ENCODE peak calls at places on chromosome 6, in nine cellular contexts. J, L, H, Y, T, O, U, Q and N are unnamed samples. For H3K36me3, the result is how much of the 10 kb centered on the place peaks cover.

GRCh38 chr6:551405-551804 is 105.5 kb downstream of the HUS1B start:
- DNase-seq in U (peak), T (no peak), H (no peak), J (peak), L (peak), O (no peak), Y (no peak), Q (peak), N (no peak)

GRCh38 chr6:19731286-19731685 is 105.9 kb upstream of the ID4 start:
- DNase-seq in O (no peak), H (no peak), U (no peak), Q (no peak), T (no peak), J (peak), Y (no peak), L (no peak), N (no peak)

GRCh38 chr6:105345506-105345905 is 57.4 kb downstream of the PREP start:
- DNase-seq in T (no peak), J (no peak), L (no peak), O (no peak), Q (no peak), U (no peak), Y (no peak), H (no peak), N (no peak)

GRCh38 chr6:135922170-135922569 is 70.7 kb downstream of the PDE7B start:
- DNase-seq in Q (peak), L (no peak), U (no peak), Y (peak), J (peak), H (no peak), O (no peak), T (no peak), N (no peak)

GRCh38 chr6:77313595-77313994 is 149.7 kb downstream of the HTR1B start:
- DNase-seq in H (no peak), O (no peak), Q (no peak), L (no peak), J (no peak), T (no peak), Y (no peak), U (no peak), N (no peak)

GRCh38 chr6:30691208-30691872 is 556 bp upstream of the NRM start:
- DNase-seq in T (no peak), Q (peak), O (no peak), Y (peak), U (no peak), J (no peak), H (no peak), L (no peak), N (no peak)

GRCh38 chr6:126804255-126805064 is 314.0 kb upstream of the RSPO3 start:
- DNase-seq in H (no peak), J (peak), Y (no peak), T (no peak), U (peak), Q (peak), L (peak), O (no peak), N (peak)

GRCh38 chr6:83309344-83309743 is 116.2 kb downstream of the RWDD2A start:
- DNase-seq in O (no peak), H (no peak), J (peak), U (no peak), Y (no peak), Q (no peak), L (no peak), T (no peak), N (no peak)

GRCh38 chr6:150177260-150178246 is 34.7 kb downstream of the PPP1R14C start:
- DNase-seq in U (no peak), H (no peak), Y (no peak), J (no peak), Q (peak), T (peak), O (peak), L (no peak), N (no peak)

GRCh38 chr6:5126214-5126613 is 41.1 kb downstream of the PPP1R3G start:
- DNase-seq in U (no peak), Q (peak), O (no peak), T (no peak), J (peak), Y (no peak), L (no peak), H (no peak), N (no peak)

GRCh38 chr6:95768539-95768938 is 191.2 kb downstream of the MANEA start:
- DNase-seq in O (no peak), L (no peak), U (peak), J (no peak), T (peak), Y (no peak), Q (peak), H (no peak), N (no peak)

GRCh38 chr6:108735310-108735990 is 112.8 kb upstream of the ARMC2 start:
- DNase-seq in L (no peak), H (no peak), T (no peak), U (no peak), J (no peak), Y (no peak), O (no peak), Q (no peak), N (no peak)

GRCh38 chr6:140311146-140311545 is 936.7 kb upstream of the CITED2 start:
- DNase-seq in Q (no peak), H (no peak), J (no peak), O (no peak), T (no peak), Y (no peak), L (no peak), U (no peak), N (no peak)

GRCh38 chr6:117481278-117481925 is 1.1 kb upstream of the DCBLD1 start:
- DNase-seq in O (no peak), T (peak), Y (peak), J (no peak), Q (peak), H (peak), L (no peak), U (no peak), N (peak)

GRCh38 chr6:56314683-56315523 is 67.5 kb upstream of the COL21A1 start:
- DNase-seq in J (peak), H (no peak), Q (peak), L (peak), Y (no peak), O (no peak), T (no peak), U (peak), N (no peak)

GRCh38 chr6:159899994-159900745 is 9.4 kb downstream of the MAS1 start:
- DNase-seq in J (peak), U (no peak), Y (no peak), Q (no peak), H (no peak), T (no peak), O (no peak), L (no peak), N (no peak)

GRCh38 chr6:132687306-132687705 is 26.5 kb downstream of the VNN1 start:
- DNase-seq in Q (no peak), T (no peak), Y (no peak), J (peak), U (no peak), H (no peak), O (no peak), L (no peak), N (no peak)

GRCh38 chr6:137744877-137745276 is 122.2 kb upstream of the TNFAIP3 start:
- DNase-seq in L (no peak), J (no peak), Y (no peak), U (no peak), O (no peak), H (no peak), Q (no peak), T (no peak), N (no peak)

GRCh38 chr6:137743493-137743892 is 123.6 kb upstream of the TNFAIP3 start:
- DNase-seq in Q (no peak), H (no peak), U (no peak), J (no peak), Y (no peak), T (no peak), L (no peak), O (no peak), N (no peak)

GRCh38 chr6:137745321-137745720 is 121.7 kb upstream of the TNFAIP3 start:
- DNase-seq in J (no peak), T (no peak), L (no peak), H (no peak), O (no peak), Y (no peak), U (no peak), Q (no peak), N (no peak)

GRCh38 chr6:137749595-137750215 is 117.4 kb upstream of the TNFAIP3 start:
- DNase-seq in O (no peak), L (no peak), J (peak), Y (no peak), H (no peak), T (no peak), Q (no peak), U (no peak), N (no peak)

DNA sequence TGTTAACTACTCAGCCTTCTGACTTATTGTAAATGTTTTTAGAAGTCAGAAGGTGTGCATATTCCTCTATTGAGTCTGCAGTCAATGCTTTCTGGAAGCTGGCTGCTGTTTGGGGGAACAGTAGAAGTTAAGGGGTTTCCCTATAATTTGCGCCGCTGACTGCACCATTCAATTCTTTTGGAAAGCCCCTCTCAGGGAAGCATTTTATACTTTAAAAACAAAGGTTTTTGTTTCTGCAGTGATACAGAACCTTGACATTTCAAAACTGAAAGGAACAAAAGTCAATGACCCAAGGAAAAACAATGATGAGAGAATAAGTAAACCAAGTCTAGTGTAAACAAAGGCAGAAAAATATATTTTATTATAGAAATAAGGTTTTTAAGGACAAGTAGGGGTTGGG is 120.8 kb upstream of the TNFAIP3 start:
- DNase-seq in Y (no peak), Q (no peak), O (no peak), L (no peak), J (no peak), T (no peak), H (no peak), U (no peak), N (no peak)
- H3K27ac ChIP-seq in Y (no peak), Q (no peak), O (no peak), L (no peak), J (no peak), T (no peak), H (no peak), U (no peak), N (no peak)

DNA sequence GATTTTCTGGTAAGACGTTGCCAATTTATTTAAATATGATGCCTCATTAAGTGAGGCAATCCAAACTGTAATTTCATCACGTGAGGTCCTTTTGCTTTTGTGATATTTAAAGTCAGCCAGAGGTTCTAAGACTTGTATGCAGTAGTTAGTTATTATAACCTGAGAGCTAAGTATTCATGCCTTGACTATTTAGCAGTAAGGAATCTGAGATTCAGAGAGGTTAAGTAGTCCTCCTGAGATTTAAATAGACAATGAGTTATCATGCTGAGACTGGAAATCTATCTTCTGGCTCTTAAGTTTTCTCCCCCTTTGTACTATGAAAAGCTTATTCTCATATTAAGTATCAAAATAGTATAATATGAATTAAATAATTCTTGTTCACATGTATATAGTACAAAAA is 158.0 kb downstream of the UTRN start:
- DNase-seq in U (no peak), O (no peak), Y (no peak), T (no peak), L (no peak), J (no peak), Q (no peak), H (no peak), N (no peak)
- H3K36me3 ChIP-seq in U (under half), O (half or more), Y (half or more), T (under half), L (under half), J (half or more), Q (under half), H (half or more), N (half or more)

GRCh38 chr6:28566527-28567252 is 41.0 kb downstream of the GPX5 start:
- DNase-seq in O (no peak), Q (no peak), Y (no peak), H (no peak), T (no peak), U (no peak), L (no peak), J (no peak), N (no peak)

GRCh38 chr6:28565823-28566526 is 40.3 kb downstream of the GPX5 start:
- DNase-seq in L (no peak), T (no peak), Y (no peak), O (no peak), J (no peak), H (no peak), U (no peak), Q (no peak), N (no peak)

GRCh38 chr6:28568515-28569108 is 42.9 kb downstream of the GPX5 start:
- DNase-seq in T (no peak), O (no peak), Y (no peak), U (no peak), Q (no peak), H (no peak), L (no peak), J (no peak), N (no peak)

GRCh38 chr6:28567506-28567905 is 41.8 kb downstream of the GPX5 start:
- DNase-seq in H (no peak), Q (no peak), Y (no peak), O (no peak), L (no peak), J (no peak), U (no peak), T (no peak), N (no peak)

DNA sequence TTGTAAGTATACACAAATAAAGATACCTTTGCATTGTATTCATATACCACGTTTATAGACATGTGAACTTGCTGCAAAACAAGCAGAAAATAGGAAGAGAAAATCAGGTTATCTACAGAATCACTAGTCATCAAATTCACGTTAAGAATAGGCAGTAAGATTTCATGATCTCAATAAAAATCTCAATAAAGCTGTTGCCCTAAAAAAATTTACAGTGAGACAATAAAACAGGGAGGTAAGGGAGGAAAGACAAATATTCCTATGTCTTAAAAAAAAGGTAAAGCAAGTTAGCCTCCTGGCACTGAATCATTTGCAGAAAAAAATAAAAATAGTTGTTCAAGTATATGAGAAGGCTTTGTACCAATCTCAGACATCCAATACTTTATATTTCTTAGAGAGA is 44.1 kb downstream of the GPX5 start:
- DNase-seq in Q (no peak), U (no peak), H (no peak), L (no peak), Y (no peak), J (no peak), O (no peak), T (no peak), N (no peak)
- H3K27ac ChIP-seq in Q (no peak), U (no peak), H (no peak), L (no peak), Y (no peak), J (no peak), O (no peak), T (no peak), N (no peak)

DNA sequence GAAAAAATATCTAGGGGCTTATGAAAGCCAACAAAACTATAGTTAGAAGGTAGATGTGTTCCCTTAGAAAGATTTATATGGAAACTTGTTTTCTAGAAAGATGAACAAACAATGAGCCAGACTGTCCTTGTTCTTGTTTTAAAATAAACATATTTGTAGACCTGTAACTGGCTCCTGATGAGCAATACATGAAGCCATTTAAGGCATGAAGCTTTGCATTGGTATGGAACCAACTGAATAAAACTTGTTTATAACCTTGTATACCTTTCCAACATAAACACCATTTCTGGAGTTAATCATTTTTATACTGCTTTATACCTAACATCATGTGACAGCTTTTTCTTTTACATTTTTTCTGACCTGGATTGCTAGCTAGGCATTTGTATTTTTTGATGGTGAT is 247.8 kb downstream of the PRL start:
- DNase-seq in O (no peak), T (no peak), Q (no peak), H (no peak), L (no peak), U (no peak), J (no peak), Y (no peak), N (no peak)
- H3K36me3 ChIP-seq in O (under half), T (under half), Q (under half), H (under half), L (under half), U (under half), J (under half), Y (under half), N (under half)

DNA sequence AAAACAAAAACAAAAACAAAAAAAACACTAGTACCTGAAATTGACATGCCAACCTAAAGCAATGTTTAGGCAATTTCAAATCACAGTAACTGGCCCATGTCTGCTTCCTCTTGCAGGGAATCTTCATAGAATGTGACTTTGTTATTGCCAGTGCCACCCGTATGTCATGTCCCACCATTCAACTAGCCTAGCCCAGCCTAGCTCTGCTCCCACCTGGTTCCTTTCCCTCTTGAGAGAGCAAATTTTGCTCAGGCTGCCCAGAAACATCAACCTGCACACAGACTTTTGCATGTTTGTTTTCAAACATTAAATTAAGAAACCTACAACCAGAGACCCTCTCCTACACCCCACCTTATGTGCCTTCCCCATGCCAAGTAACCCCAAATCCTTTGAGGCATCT is 124.8 kb upstream of the SLC2A12 start:
- DNase-seq in Q (no peak), J (no peak), O (no peak), Y (no peak), L (no peak), T (no peak), U (no peak), H (no peak), N (no peak)
- H3K27ac ChIP-seq in Q (no peak), J (no peak), O (peak), Y (peak), L (no peak), T (peak), U (no peak), H (peak), N (peak)

DNA sequence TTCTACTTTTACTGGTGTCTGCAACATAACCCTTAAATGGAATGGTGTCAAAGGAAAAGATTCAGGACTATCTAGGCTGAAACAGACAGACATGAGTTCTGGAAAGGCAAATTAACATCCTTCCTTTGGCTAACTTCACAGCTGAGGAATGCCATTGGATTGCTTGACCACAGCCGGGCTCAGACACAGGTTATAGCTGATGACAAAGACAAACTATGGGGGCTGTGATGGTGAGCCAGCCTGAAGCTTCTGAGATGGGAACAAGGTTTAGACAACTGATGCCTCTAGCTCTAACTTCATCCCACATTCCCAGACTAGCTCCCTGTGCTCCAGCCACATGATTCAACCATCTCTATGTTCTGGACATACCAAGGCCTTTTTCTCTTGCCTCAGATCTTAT is 15.3 kb downstream of the POLR1C start:
- DNase-seq in H (no peak), J (no peak), Q (no peak), O (no peak), T (no peak), L (no peak), U (no peak), Y (no peak), N (no peak)
- H3K36me3 ChIP-seq in H (under half), J (under half), Q (under half), O (half or more), T (under half), L (half or more), U (under half), Y (half or more), N (half or more)

GRCh38 chr6:52921743-52922142 is 12.2 kb upstream of the GSTA3 start:
- DNase-seq in J (no peak), L (no peak), Q (no peak), T (no peak), U (no peak), Y (no peak), O (no peak), H (no peak), N (no peak)

GRCh38 chr6:52925919-52926792 is 16.7 kb upstream of the GSTA3 start:
- DNase-seq in T (no peak), Q (no peak), O (no peak), Y (no peak), J (no peak), L (no peak), H (no peak), U (no peak), N (no peak)

GRCh38 chr6:52925042-52925441 is 15.5 kb upstream of the GSTA3 start:
- DNase-seq in Y (no peak), O (no peak), H (no peak), U (no peak), Q (no peak), T (no peak), L (no peak), J (no peak), N (no peak)

GRCh38 chr6:52922161-52922560 is 12.7 kb upstream of the GSTA3 start:
- DNase-seq in L (no peak), H (no peak), T (no peak), J (no peak), O (no peak), Y (no peak), U (no peak), Q (no peak), N (no peak)
- H3K27ac ChIP-seq in L (no peak), H (no peak), T (no peak), J (no peak), O (no peak), Y (no peak), U (no peak), Q (peak), N (no peak)

GRCh38 chr6:4059115-4059777 is 19.7 kb downstream of the FAM217A start:
- DNase-seq in L (no peak), Q (peak), U (no peak), T (no peak), J (peak), O (no peak), H (peak), Y (no peak), N (peak)
- H3K36me3 ChIP-seq in L (half or more), Q (under half), U (under half), T (under half), J (half or more), O (half or more), H (half or more), Y (half or more), N (half or more)